ENCODE peak calls at places on chromosomes 12 and 14, in four cellular contexts. W is stimulated activated naive B cell treated with anti-CD40 and anti-IgM and Interleukin-4, amounts not matched to agents 10 μg/mL and 1 μg/mL and 100 μg/mL, for 72 hours; C is amniotic stem cell; Q is NCI-H2081. G is an unnamed sample.

GRCh38 chr14:68785817-68786490 is 6.9 kb downstream of the ZFP36L1 start:
- DNase-seq in W (no peak), C (no peak), Q (no peak), G (no peak)

GRCh38 chr12:18951219-18951618 is 178.3 kb upstream of the PLEKHA5 start:
- DNase-seq in W (no peak), C (no peak), Q (no peak), G (no peak)

GRCh38 chr14:70096866-70097265 is 91.9 kb downstream of the SLC8A3 start:
- DNase-seq in W (no peak), C (no peak), Q (peak; percentile 41), G (no peak)

GRCh38 chr12:110694330-110694891 is 5.5 kb upstream of the HVCN1 start:
- DNase-seq in W (no peak), C (no peak), Q (no peak), G (no peak)

GRCh38 chr12:92470608-92471021 is 232.2 kb upstream of the PLEKHG7 start:
- DNase-seq in W (no peak), C (no peak), Q (no peak), G (no peak)

GRCh38 chr14:32203928-32204357 is 874 bp upstream of the RNU6-8 start:
- DNase-seq in W (peak; percentile 4), C (no peak), Q (peak; percentile 65), G (no peak)

GRCh38 chr12:62279058-62279457 is 18.9 kb downstream of the USP15 start:
- DNase-seq in W (no peak), C (no peak), Q (no peak), G (no peak)

GRCh38 chr14:104425763-104426691 is 153.5 kb upstream of the C14orf180 start:
- DNase-seq in W (no peak), C (no peak), Q (no peak), G (no peak)

GRCh38 chr12:59372971-59373370 is 222.9 kb upstream of the SLC16A7 start:
- DNase-seq in W (no peak), C (no peak), Q (peak; percentile 3), G (no peak)

GRCh38 chr12:18556081-18556645 is 181.6 kb downstream of the PLCZ1 start:
- DNase-seq in W (no peak), C (no peak), Q (no peak), G (no peak)

GRCh38 chr14:66288511-66288910 is 197.7 kb upstream of the CCDC196 start:
- DNase-seq in W (no peak), C (no peak), Q (no peak), G (no peak)

GRCh38 chr12:53977596-53978464 is 3.1 kb upstream of the HOTAIR start:
- DNase-seq in W (no peak), C (no peak), Q (no peak), G (no peak)

GRCh38 chr14:103121846-103122577 is 1.2 kb upstream of the TNFAIP2 start:
- DNase-seq in W (no peak), C (no peak), Q (peak; percentile 96), G (peak; percentile 84)

GRCh38 chr12:118543651-118544050 is 167.3 kb downstream of the SUDS3 start:
- DNase-seq in W (no peak), C (no peak), Q (no peak), G (no peak)

GRCh38 chr14:35401422-35401729 is 3.2 kb downstream of the NFKBIA start:
- DNase-seq in W (no peak), C (no peak), Q (no peak), G (no peak)

GRCh38 chr12:20985399-20985798 is 145.6 kb upstream of the SLCO1B1 start:
- DNase-seq in W (no peak), C (no peak), Q (no peak), G (no peak)

GRCh38 chr14:89719371-89720075 is 235.0 kb downstream of the EFCAB11 start:
- DNase-seq in W (peak; percentile 33), C (no peak), Q (no peak), G (no peak)

GRCh38 chr14:74552623-74553022 is 59.1 kb downstream of the ISCA2 start:
- DNase-seq in W (no peak), C (no peak), Q (no peak), G (no peak)

GRCh38 chr14:61417890-61418455 is 96.6 kb downstream of the PRKCH start:
- DNase-seq in W (no peak), C (no peak), Q (no peak), G (no peak)

GRCh38 chr12:1838994-1839365 is 18.6 kb downstream of the LRTM2 start:
- DNase-seq in W (no peak), C (no peak), Q (no peak), G (no peak)

GRCh38 chr14:64191756-64192155 is 102.4 kb downstream of the ESR2 start:
- DNase-seq in W (no peak), C (peak; percentile 11), Q (no peak), G (no peak)

GRCh38 chr12:121801601-121802484 is 2.0 kb upstream of the SETD1B start:
- DNase-seq in W (no peak), C (no peak), Q (peak; percentile 79), G (peak; percentile 27)

GRCh38 chr14:78022059-78022458 is 148.1 kb upstream of the NRXN3 start:
- DNase-seq in W (peak; percentile 37), C (no peak), Q (peak; percentile 84), G (peak; percentile 63)

GRCh38 chr14:21241218-21241819 is 27.9 kb downstream of the HNRNPC start:
- DNase-seq in W (no peak), C (peak; percentile 11), Q (no peak), G (no peak)

GRCh38 chr12:69553626-69554248 is 31.5 kb upstream of the CCT2 start:
- DNase-seq in W (no peak), C (no peak), Q (peak; percentile 29), G (no peak)

GRCh38 chr12:6563448-6564050 is 4.5 kb downstream of the NOP2 start:
- DNase-seq in W (no peak), C (no peak), Q (peak; percentile 19), G (no peak)

GRCh38 chr14:104749111-104749649 is 3.8 kb upstream of the SIVA1 start:
- DNase-seq in W (no peak), C (no peak), Q (peak; percentile 47), G (no peak)

GRCh38 chr12:14369322-14369721 is 3.8 kb downstream of the ATF7IP start:
- DNase-seq in W (no peak), C (no peak), Q (no peak), G (no peak)

GRCh38 chr12:121775501-121775900 is 18.0 kb downstream of the RHOF start:
- DNase-seq in W (no peak), C (no peak), Q (no peak), G (no peak)

GRCh38 chr12:95218164-95218851 is 701 bp downstream of the VEZT start:
- DNase-seq in W (no peak), C (peak; percentile 42), Q (peak; percentile 75), G (peak; percentile 40)

GRCh38 chr12:30152705-30153104 is 369.0 kb upstream of the TMTC1 start:
- DNase-seq in W (no peak), C (no peak), Q (no peak), G (no peak)

GRCh38 chr12:15184484-15184883 is 36.7 kb downstream of the RERG start:
- DNase-seq in W (no peak), C (no peak), Q (no peak), G (no peak)

GRCh38 chr12:117009759-117010158 is 89.5 kb downstream of the TESC start:
- DNase-seq in W (no peak), C (no peak), Q (no peak), G (no peak)

GRCh38 chr14:33904609-33905008 is 46.3 kb downstream of the EGLN3 start:
- DNase-seq in W (no peak), C (no peak), Q (no peak), G (no peak)

GRCh38 chr12:85441740-85442139 is 161.7 kb downstream of the ALX1 start:
- DNase-seq in W (no peak), C (peak; percentile 47), Q (peak; percentile 24), G (no peak)

GRCh38 chr12:75690556-75690955 is 179.1 kb upstream of the KRR1 start:
- DNase-seq in W (no peak), C (peak; percentile 69), Q (no peak), G (no peak)

GRCh38 chr14:101255765-101256125 is 305.6 kb upstream of the DIO3 start:
- DNase-seq in W (no peak), C (no peak), Q (no peak), G (no peak)

GRCh38 chr12:107304588-107305532 is 211.5 kb upstream of the CRY1 start:
- DNase-seq in W (no peak), C (no peak), Q (no peak), G (no peak)

GRCh38 chr12:91326043-91327027 is 143.7 kb upstream of the DCN start:
- DNase-seq in W (peak; percentile 24), C (peak; percentile 33), Q (peak; percentile 18), G (peak; percentile 1)

G was measured in NCI-H1092.